ENCODE peak calls at places on chromosome 20, in seven cellular contexts. K is stimulated activated CD4-positive, alpha-beta T cell treated with anti-CD3 and anti-CD28 coated beads, TNF-alpha, amount 100 ng/mL, for 24 hours; F is activated CD8-positive, alpha-beta memory T cell treated with anti-CD3 and anti-CD28 coated beads, Interleukin-2, amount 10 ng/mL, durations not matched to agents 7 days and 5 days; D is T1000; Y is T-helper 2 cell; J is NCI-H524; G is left ventricle myocardium superior. B is an unnamed sample.
A peak's percentile ranks its signal among the peaks of the same experiment; 100 is the strongest.

GRCh38 chr20:58538752-58539151 is 23.6 kb upstream of the APCDD1L start:
- DNase-seq in K (no peak), D (no peak), J (no peak), F (no peak), G (no peak), Y (no peak), B (no peak)

GRCh38 chr20:33301192-33301930 is 18.3 kb downstream of the BPIFB1 start:
- DNase-seq in F (no peak), Y (no peak), K (no peak), G (no peak), J (no peak), D (no peak), B (no peak)

GRCh38 chr20:44035924-44036323 is 121.3 kb downstream of the TOX2 start:
- DNase-seq in F (peak; percentile 38), J (no peak), Y (no peak), K (no peak), D (no peak), G (no peak), B (no peak)

GRCh38 chr20:29878281-29878741 is 1379.2 kb upstream of the DEFB115 start:
- DNase-seq in F (no peak), D (peak; percentile 17), Y (no peak), K (no peak), J (peak; percentile 77), G (no peak), B (peak; percentile 71)

GRCh38 chr20:62464990-62465389 is 10.8 kb downstream of the GATA5 start:
- DNase-seq in J (no peak), K (no peak), Y (no peak), F (no peak), G (no peak), D (no peak), B (no peak)

GRCh38 chr20:48054051-48054450 is 268.8 kb upstream of the SULF2 start:
- DNase-seq in G (no peak), K (no peak), D (no peak), F (no peak), J (no peak), Y (no peak), B (no peak)

GRCh38 chr20:37276494-37277252 is 12.8 kb upstream of the MANBAL start:
- DNase-seq in Y (no peak), J (peak; percentile 63), D (no peak), K (no peak), G (peak; percentile 60), F (no peak), B (no peak)

GRCh38 chr20:2521369-2522305 is 12.9 kb upstream of the ZNF343 start:
- DNase-seq in Y (no peak), D (no peak), J (peak; percentile 53), F (peak; percentile 69), G (peak; percentile 50), K (peak; percentile 18), B (no peak)